ENCODE peak calls at places on chromosome 3, in four cellular contexts. E is lower leg skin, R is type B pancreatic cell, U is AG09309. W is an unnamed sample.

GRCh38 chr3:10235551-10235950 is 12.7 kb upstream of the TATDN2 start:
- DNase-seq in E (no peak), R (no peak), U (no peak), W (no peak)

GRCh38 chr3:183733553-183733952 is 36.0 kb downstream of the YEATS2 start:
- DNase-seq in E (no peak), R (no peak), U (no peak), W (no peak)

GRCh38 chr3:53502737-53503136 is 8.3 kb downstream of the CACNA1D start:
- DNase-seq in E (no peak), R (no peak), U (no peak), W (no peak)

GRCh38 chr3:102492300-102492699 is 57.5 kb downstream of the ZPLD1 start:
- DNase-seq in E (no peak), R (no peak), U (no peak), W (no peak)

GRCh38 chr3:4581905-4582611 is 88.9 kb downstream of the ITPR1 start:
- DNase-seq in E (no peak), R (no peak), U (no peak), W (no peak)

GRCh38 chr3:53506763-53507145 is 12.3 kb downstream of the CACNA1D start:
- DNase-seq in E (no peak), R (no peak), U (no peak), W (no peak)

GRCh38 chr3:25804676-25805075 is 14.8 kb downstream of the OXSM start:
- DNase-seq in E (no peak), R (no peak), U (no peak), W (no peak)

GRCh38 chr3:194133661-194134230 is 2.2 kb upstream of the HES1 start:
- DNase-seq in E (no peak), R (peak), U (no peak), W (no peak)

GRCh38 chr3:131381445-131382291 is at the start of gene NUDT16:
- DNase-seq in E (peak), R (peak), U (peak), W (peak)

GRCh38 chr3:36647423-36647853 is 116.9 kb downstream of the DCLK3 start:
- DNase-seq in E (no peak), R (no peak), U (no peak), W (no peak)

GRCh38 chr3:121467085-121467484 is 78.7 kb downstream of the POLQ start:
- DNase-seq in E (no peak), R (no peak), U (no peak), W (no peak)

GRCh38 chr3:46695962-46696922 is 2.8 kb upstream of the ALS2CL start:
- DNase-seq in E (no peak), R (no peak), U (peak), W (no peak)

GRCh38 chr3:174199696-174200095 is 659.4 kb upstream of the NAALADL2 start:
- DNase-seq in E (no peak), R (no peak), U (no peak), W (no peak)

GRCh38 chr3:73228425-73228824 is 167.0 kb downstream of the EBLN2 start:
- DNase-seq in E (no peak), R (no peak), U (peak), W (no peak)

GRCh38 chr3:171842864-171843511 is at the start of gene TMEM212:
- DNase-seq in E (no peak), R (no peak), U (no peak), W (no peak)

DNA sequence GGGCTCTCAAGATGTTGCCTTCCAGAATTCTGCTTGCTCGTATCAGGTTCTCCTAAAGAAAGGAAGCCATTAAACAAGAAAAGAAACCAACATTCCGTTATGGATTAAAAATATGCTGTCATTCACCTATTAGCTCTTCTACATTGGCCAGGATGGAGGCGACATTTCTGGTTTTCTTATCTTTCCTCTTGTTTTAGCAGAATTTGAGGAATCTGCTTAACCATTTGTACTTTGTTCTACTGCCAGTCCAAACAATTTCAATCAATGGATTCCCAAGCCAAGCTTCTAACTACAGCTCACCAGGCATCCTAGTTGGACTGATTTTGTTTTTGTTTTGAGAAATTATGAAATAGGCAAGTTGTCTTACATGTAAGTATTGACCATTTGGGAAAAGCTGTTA is 164.6 kb upstream of the TSC22D2 start:
- DNase-seq in E (no peak), R (no peak), U (no peak), W (no peak)
- TF ChIP-seq CTCF in E (no peak), R (no peak), U (no peak), W (no peak)

GRCh38 chr3:7960601-7961000 is 541.0 kb upstream of the LMCD1 start:
- DNase-seq in E (no peak), R (no peak), U (no peak), W (no peak)
- TF ChIP-seq CTCF in E (no peak), R (no peak), U (no peak), W (no peak)

DNA sequence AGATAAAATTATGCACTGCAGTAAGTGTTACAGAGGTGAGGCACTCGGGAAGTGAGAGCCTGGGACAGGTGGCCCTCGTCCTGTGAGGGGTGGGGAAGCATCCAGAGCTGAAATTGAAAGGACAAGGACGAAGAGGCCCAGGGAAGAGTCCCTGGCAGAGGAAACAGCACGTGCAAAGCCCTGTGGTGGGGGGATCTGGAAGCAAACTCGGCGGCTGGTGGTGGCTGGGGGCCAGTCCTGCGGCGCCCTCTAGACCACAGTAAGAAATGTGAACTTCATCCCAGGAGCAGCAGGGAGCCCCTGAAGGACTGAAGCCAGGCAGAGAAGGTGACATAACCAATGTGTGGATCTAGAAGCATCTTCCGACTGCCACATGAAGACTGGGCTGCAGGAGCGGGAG is 42.8 kb downstream of the GRIP2 start:
- DNase-seq in E (no peak), R (no peak), U (no peak), W (no peak)
- TF ChIP-seq CTCF in E (no peak), R (peak), U (no peak), W (no peak)

GRCh38 chr3:71197841-71198565 is 385.5 kb downstream of the FOXP1 start:
- DNase-seq in E (no peak), R (no peak), U (no peak), W (no peak)
- TF ChIP-seq CTCF in E (no peak), R (no peak), U (no peak), W (no peak)

GRCh38 chr3:134126153-134126552 is 96.4 kb upstream of the SLCO2A1 start:
- DNase-seq in E (no peak), R (no peak), U (no peak), W (no peak)
- TF ChIP-seq CTCF in E (no peak), R (peak), U (peak), W (peak)

GRCh38 chr3:170355738-170356595 is 1.5 kb upstream of the SKIL start:
- DNase-seq in E (peak), R (no peak), U (no peak), W (no peak)

GRCh38 chr3:170357176-170357919 is at the start of gene SKIL:
- DNase-seq in E (peak), R (peak), U (peak), W (peak)

GRCh38 chr3:170359178-170359704 is 1.7 kb downstream of the SKIL start:
- DNase-seq in E (no peak), R (no peak), U (no peak), W (no peak)

GRCh38 chr3:170356596-170357175 is 829 bp upstream of the SKIL start:
- DNase-seq in E (peak), R (peak), U (peak), W (peak)

GRCh38 chr3:170357920-170358854 is 672 bp downstream of the SKIL start:
- DNase-seq in E (peak), R (peak), U (no peak), W (peak)
- TF ChIP-seq CTCF in E (no peak), R (peak), U (peak), W (peak)

GRCh38 chr3:175383813-175384212 is 524.7 kb downstream of the NAALADL2 start:
- DNase-seq in E (no peak), R (no peak), U (peak), W (no peak)

GRCh38 chr3:175381685-175382084 is 522.6 kb downstream of the NAALADL2 start:
- DNase-seq in E (no peak), R (no peak), U (no peak), W (no peak)

GRCh38 chr3:175386630-175387029 is 527.5 kb downstream of the NAALADL2 start:
- DNase-seq in E (no peak), R (no peak), U (peak), W (no peak)

GRCh38 chr3:175383366-175383765 is 524.2 kb downstream of the NAALADL2 start:
- DNase-seq in E (no peak), R (no peak), U (no peak), W (no peak)

GRCh38 chr3:175384569-175384968 is 525.4 kb downstream of the NAALADL2 start:
- DNase-seq in E (no peak), R (no peak), U (no peak), W (no peak)
- TF ChIP-seq CTCF in E (no peak), R (no peak), U (no peak), W (no peak)

GRCh38 chr3:152232001-152232400 is 36.7 kb upstream of the MBNL1 start:
- DNase-seq in E (no peak), R (no peak), U (no peak), W (no peak)
- TF ChIP-seq CTCF in E (no peak), R (no peak), U (no peak), W (no peak)

GRCh38 chr3:40523781-40524180 is 979 bp upstream of the ZNF621 start:
- DNase-seq in E (no peak), R (no peak), U (no peak), W (no peak)

GRCh38 chr3:40528426-40528825 is 3.7 kb downstream of the ZNF621 start:
- DNase-seq in E (no peak), R (no peak), U (no peak), W (no peak)

GRCh38 chr3:40524222-40524570 is 564 bp upstream of the ZNF621 start:
- DNase-seq in E (no peak), R (no peak), U (no peak), W (no peak)

GRCh38 chr3:40521254-40521653 is 3.5 kb upstream of the ZNF621 start:
- DNase-seq in E (no peak), R (no peak), U (no peak), W (no peak)

GRCh38 chr3:40524571-40525285 is at the start of gene ZNF621:
- DNase-seq in E (peak), R (peak), U (peak), W (peak)
- TF ChIP-seq CTCF in E (no peak), R (no peak), U (no peak), W (no peak)

W was measured in osteocyte.